ENCODE peak calls at places on chromosomes 5 and 9, in eight cellular contexts. N is left ventricle myocardium inferior; F is neural progenitor cell; W is fibroblast of lung; J is IMR-90; S is CD8-positive, alpha-beta memory T cell; T is psoas muscle; Z is mesendoderm. X is an unnamed sample. For H3K4me1, the result is how much of the 10 kb centered on the place peaks cover.

GRCh38 chr9:112868461-112868860 is 22.2 kb downstream of the SLC46A2 start:
- DNase-seq in W (no peak), J (no peak), T (no peak), N (no peak), S (no peak), F (no peak), Z (no peak), X (no peak)

GRCh38 chr5:132680780-132681475 is 7.1 kb downstream of the IL4 start:
- DNase-seq in S (no peak), Z (no peak), J (no peak), W (no peak), T (no peak), F (no peak), N (no peak), X (no peak)

GRCh38 chr5:1804001-1804690 is 2.9 kb downstream of the NDUFS6 start:
- DNase-seq in S (no peak), N (no peak), T (no peak), Z (no peak), J (peak), F (no peak), W (no peak), X (no peak)

GRCh38 chr9:129284607-129285291 is 106.7 kb upstream of the IER5L start:
- DNase-seq in Z (no peak), S (no peak), N (no peak), F (no peak), W (no peak), J (no peak), T (no peak), X (no peak)

GRCh38 chr9:125845271-125845808 is 98.2 kb downstream of the PBX3 start:
- DNase-seq in T (no peak), J (no peak), S (no peak), Z (no peak), N (no peak), F (no peak), W (no peak), X (no peak)

GRCh38 chr5:38462972-38463633 is 93.3 kb downstream of the LIFR start:
- DNase-seq in N (no peak), T (no peak), W (peak), F (no peak), J (peak), Z (no peak), S (no peak), X (no peak)

GRCh38 chr9:87713278-87713989 is 12.5 kb upstream of the CTSL start:
- DNase-seq in W (peak), J (peak), Z (peak), S (no peak), T (peak), F (no peak), N (peak), X (peak)

GRCh38 chr9:88746744-88747398 is 211.9 kb downstream of the NXNL2 start:
- DNase-seq in J (no peak), Z (peak), N (no peak), F (peak), W (no peak), T (no peak), S (no peak), X (no peak)

GRCh38 chr5:60287174-60287771 is 393.7 kb upstream of the PDE4D start:
- DNase-seq in J (peak), Z (peak), S (no peak), F (peak), T (peak), N (peak), W (peak), X (no peak)

GRCh38 chr5:23466401-23466886 is 41.0 kb upstream of the PRDM9 start:
- DNase-seq in T (no peak), S (no peak), F (peak), W (peak), Z (no peak), N (no peak), J (no peak), X (no peak)

GRCh38 chr9:124870723-124871122 is 8.8 kb downstream of the ARPC5L start:
- DNase-seq in J (no peak), W (no peak), F (no peak), N (no peak), Z (no peak), S (no peak), T (no peak), X (no peak)

GRCh38 chr9:137342482-137342881 is 40.4 kb upstream of the NRARP start:
- DNase-seq in F (no peak), T (no peak), N (no peak), W (no peak), Z (no peak), J (no peak), S (no peak), X (no peak)

GRCh38 chr5:65620021-65620420 is 4.1 kb downstream of the TRIM23 start:
- DNase-seq in T (no peak), F (no peak), N (no peak), S (no peak), W (no peak), J (no peak), Z (no peak), X (no peak)

GRCh38 chr9:137083418-137084004 is 3.3 kb upstream of the MAN1B1 start:
- DNase-seq in Z (peak), T (peak), J (peak), W (peak), F (peak), S (no peak), N (no peak), X (no peak)

GRCh38 chr5:152644316-152644715 is 239.2 kb upstream of the NMUR2 start:
- DNase-seq in W (no peak), Z (no peak), T (no peak), S (no peak), N (no peak), F (no peak), J (no peak), X (no peak)

GRCh38 chr5:821504-821903 is 29.3 kb downstream of the ZDHHC11 start:
- DNase-seq in F (no peak), W (no peak), T (no peak), Z (no peak), N (no peak), S (no peak), J (no peak), X (no peak)

GRCh38 chr5:79685621-79686020 is 4.0 kb upstream of the CMYA5 start:
- DNase-seq in F (no peak), N (no peak), W (peak), T (no peak), J (peak), Z (no peak), S (no peak), X (no peak)

GRCh38 chr9:73039253-73039915 is 86.5 kb upstream of the ALDH1A1 start:
- DNase-seq in J (no peak), N (no peak), F (no peak), T (no peak), S (no peak), Z (no peak), W (peak), X (no peak)

GRCh38 chr9:82356131-82356530 is 367.6 kb downstream of the SPATA31D1 start:
- DNase-seq in T (no peak), Z (no peak), F (no peak), N (no peak), W (no peak), J (no peak), S (no peak), X (no peak)

GRCh38 chr9:4936823-4937222 is 48.2 kb upstream of the JAK2 start:
- DNase-seq in T (no peak), F (no peak), N (no peak), W (no peak), Z (no peak), S (no peak), J (no peak), X (no peak)

GRCh38 chr9:80072406-80072805 is 500.6 kb downstream of the TLE4 start:
- DNase-seq in J (no peak), F (no peak), T (no peak), W (no peak), N (no peak), Z (no peak), S (no peak), X (no peak)

GRCh38 chr9:80074439-80074838 is 502.7 kb downstream of the TLE4 start:
- DNase-seq in J (no peak), F (no peak), T (no peak), Z (no peak), N (no peak), S (no peak), W (no peak), X (peak)

GRCh38 chr9:80076105-80076504 is 504.3 kb downstream of the TLE4 start:
- DNase-seq in Z (no peak), W (no peak), N (no peak), T (no peak), S (no peak), F (no peak), J (no peak), X (no peak)

GRCh38 chr9:80066931-80067330 is 495.2 kb downstream of the TLE4 start:
- DNase-seq in F (peak), J (no peak), W (no peak), N (no peak), S (no peak), Z (peak), T (no peak), X (no peak)

DNA sequence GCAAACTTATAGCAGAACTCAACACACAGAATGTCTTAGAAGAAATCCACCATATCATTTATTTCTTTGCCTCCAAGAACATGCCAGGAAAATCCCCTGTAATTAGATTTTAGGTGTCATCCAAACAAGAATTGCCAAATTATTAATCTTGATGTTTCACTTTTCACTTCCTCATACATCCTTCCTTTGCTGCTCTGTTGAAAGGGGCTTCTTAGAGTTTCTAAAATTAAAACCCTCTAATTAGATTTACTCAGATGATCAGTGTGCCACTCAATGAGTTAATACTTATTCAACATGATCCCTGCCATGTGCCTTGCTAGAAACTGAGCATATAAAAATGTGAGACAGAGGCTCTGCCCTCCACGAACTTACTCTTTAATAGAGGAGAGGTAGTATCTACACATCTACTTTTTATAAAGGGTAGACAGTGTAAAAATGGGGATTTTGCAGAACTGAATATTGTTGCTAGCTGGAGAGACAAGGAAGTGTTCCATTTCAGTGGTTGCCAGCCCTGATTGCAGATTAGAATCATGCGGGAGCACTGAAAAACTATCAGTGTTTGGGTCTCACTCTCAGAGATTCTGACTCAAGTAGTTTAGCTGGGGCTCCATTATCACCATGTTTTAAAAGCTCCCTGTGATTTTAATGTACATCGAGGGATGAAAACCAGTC is 498.4 kb downstream of the TLE4 start:
- DNase-seq in Z (no peak), S (no peak), T (no peak), W (no peak), N (no peak), F (no peak), J (no peak), X (no peak)
- H3K27ac ChIP-seq in Z (no peak), S (no peak), T (no peak), W (no peak), N (no peak), F (no peak), J (no peak), X (no peak)

DNA sequence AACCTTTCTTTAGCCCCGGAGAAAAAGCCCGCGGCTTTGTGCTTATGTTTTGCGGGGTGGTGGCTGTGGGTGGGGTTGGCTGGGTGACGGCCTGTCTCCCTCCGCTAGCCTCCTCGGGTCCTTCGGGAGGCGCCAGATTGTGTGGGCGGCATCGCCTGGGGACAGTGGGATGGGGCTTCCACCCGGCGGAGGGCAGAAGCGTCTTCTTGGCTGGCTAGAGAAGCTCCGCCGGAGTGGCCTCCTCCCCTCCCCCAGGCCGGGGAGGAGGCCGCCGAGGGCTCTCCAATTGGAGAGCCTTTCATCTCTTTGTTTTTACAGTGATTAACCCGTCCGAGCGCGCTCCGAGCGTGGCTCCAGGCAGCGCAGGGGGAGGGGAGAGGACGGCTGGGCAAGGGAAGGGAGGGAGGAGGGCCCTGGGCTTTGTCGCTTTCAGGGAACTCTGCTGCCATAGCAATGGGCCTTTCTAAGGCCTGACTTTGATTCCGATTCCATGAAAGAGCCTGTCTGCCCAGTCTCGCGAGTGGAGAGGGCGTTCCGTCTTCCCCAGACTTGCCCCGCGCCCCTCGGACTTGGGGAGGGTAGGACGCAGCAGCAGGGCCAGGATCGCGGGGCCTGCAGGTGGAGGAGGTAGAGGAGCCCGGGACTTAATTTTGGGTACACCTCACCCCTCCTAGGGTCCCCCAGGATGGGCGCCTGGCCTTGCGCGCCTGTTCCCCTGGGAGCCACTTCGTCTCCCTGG is 36.7 kb upstream of the TIFAB start:
- DNase-seq in J (peak), S (no peak), N (no peak), F (peak), T (no peak), Z (peak), W (peak), X (no peak)
- H3K4me3 ChIP-seq in J (peak), S (no peak), N (peak), F (peak), T (peak), Z (no peak), W (peak), X (peak)

GRCh38 chr5:72170101-72170500 is 62.8 kb downstream of the MAP1B start:
- DNase-seq in T (no peak), W (no peak), N (no peak), Z (no peak), F (no peak), J (no peak), S (no peak), X (no peak)
- H3K4me1 ChIP-seq in T (under half), W (under half), N (under half), Z (under half), F (under half), J (under half), S (under half), X (under half)

GRCh38 chr5:95940758-95941682 is 20.6 kb downstream of the ELL2 start:
- DNase-seq in T (no peak), S (no peak), W (no peak), N (no peak), Z (peak), F (peak), J (no peak), X (no peak)
- H3K27ac ChIP-seq in T (no peak), S (no peak), W (no peak), N (no peak), Z (no peak), F (peak), J (peak), X (no peak)

GRCh38 chr5:34001231-34001935 is 6.5 kb downstream of the AMACR start:
- DNase-seq in S (no peak), N (no peak), J (peak), F (peak), T (no peak), W (peak), Z (peak), X (no peak)
- H3K4me3 ChIP-seq in S (no peak), N (no peak), J (no peak), F (no peak), T (no peak), W (no peak), Z (no peak), X (no peak)

DNA sequence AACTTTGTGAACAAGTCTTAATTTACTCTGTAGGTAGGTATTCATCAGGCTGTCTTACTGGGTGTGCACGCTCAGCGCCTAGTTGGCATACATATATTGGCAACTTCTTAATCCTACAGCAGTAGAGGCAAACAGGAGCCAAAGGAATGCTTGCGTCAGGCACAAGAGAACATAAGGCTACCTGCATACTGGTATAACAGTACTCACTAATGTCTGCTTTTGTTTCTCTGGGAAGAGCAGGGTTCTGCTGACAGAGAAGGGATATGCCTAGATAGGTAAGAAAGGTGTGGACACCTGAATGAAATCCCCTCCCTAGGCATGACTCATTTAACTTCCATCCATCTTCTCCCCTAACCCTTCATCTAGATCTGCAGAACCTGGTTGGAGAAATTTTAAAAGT is 40.1 kb downstream of the ELL2 start:
- DNase-seq in S (no peak), T (no peak), J (no peak), N (no peak), Z (no peak), F (no peak), W (no peak), X (no peak)
- H3K4me1 ChIP-seq in S (under half), T (under half), J (under half), N (half or more), Z (under half), F (under half), W (under half), X (half or more)

GRCh38 chr9:133714606-133715294 is 23.4 kb downstream of the SARDH start:
- DNase-seq in Z (peak), T (peak), W (peak), F (no peak), N (peak), S (no peak), J (peak), X (no peak)

GRCh38 chr9:133715295-133715865 is 22.8 kb downstream of the SARDH start:
- DNase-seq in S (no peak), N (peak), T (no peak), Z (no peak), F (no peak), J (peak), W (peak), X (peak)

GRCh38 chr9:133716564-133717112 is 21.5 kb downstream of the SARDH start:
- DNase-seq in W (no peak), T (peak), S (no peak), F (no peak), Z (no peak), J (no peak), N (peak), X (no peak)

GRCh38 chr9:133717113-133718031 is 20.8 kb downstream of the SARDH start:
- DNase-seq in N (no peak), Z (no peak), T (no peak), W (no peak), S (no peak), J (no peak), F (no peak), X (peak)

GRCh38 chr9:133715866-133716563 is 22.1 kb downstream of the SARDH start:
- DNase-seq in N (no peak), W (peak), F (peak), T (no peak), Z (no peak), S (no peak), J (peak), X (no peak)
- H3K27ac ChIP-seq in N (peak), W (peak), F (no peak), T (no peak), Z (no peak), S (no peak), J (peak), X (no peak)

GRCh38 chr9:128054090-128054489 is 13.0 kb downstream of the NAIF1 start:
- DNase-seq in N (no peak), F (no peak), S (no peak), W (no peak), Z (no peak), T (no peak), J (no peak), X (no peak)

GRCh38 chr9:128053560-128053959 is 13.6 kb downstream of the NAIF1 start:
- DNase-seq in N (no peak), Z (no peak), J (no peak), T (no peak), F (no peak), S (no peak), W (no peak), X (no peak)

GRCh38 chr9:128055222-128056040 is 11.7 kb downstream of the NAIF1 start:
- DNase-seq in J (no peak), N (peak), S (no peak), Z (peak), F (peak), T (peak), W (peak), X (no peak)

GRCh38 chr9:128049788-128050187 is 17.3 kb downstream of the NAIF1 start:
- DNase-seq in T (no peak), F (no peak), N (no peak), S (no peak), J (no peak), W (no peak), Z (peak), X (no peak)

GRCh38 chr9:128051932-128052734 is 15.0 kb downstream of the NAIF1 start:
- DNase-seq in T (no peak), W (no peak), F (no peak), Z (no peak), N (no peak), J (no peak), S (no peak), X (no peak)
- H3K4me3 ChIP-seq in T (no peak), W (no peak), F (no peak), Z (no peak), N (no peak), J (no peak), S (no peak), X (no peak)

DNA sequence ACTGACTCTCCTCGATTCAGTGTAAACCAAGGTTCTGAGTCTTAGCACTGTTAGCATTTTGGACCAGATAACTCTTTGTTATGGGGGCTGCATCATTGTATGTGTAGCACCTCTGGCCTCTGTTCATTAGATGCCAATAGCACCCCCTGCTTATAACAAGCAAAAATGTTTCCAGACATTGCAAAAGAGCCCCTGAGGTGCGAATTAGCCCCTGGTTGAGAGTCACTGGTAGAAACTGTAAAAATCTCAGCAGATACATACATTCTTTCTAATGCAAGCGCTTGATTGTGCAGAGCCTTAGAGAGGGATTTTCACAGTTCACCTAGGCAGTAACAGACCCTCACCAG is 2.8 kb downstream of the ADRB2 start:
- DNase-seq in J (no peak), N (no peak), T (no peak), Z (no peak), S (no peak), F (no peak), W (no peak), X (no peak)
- H3K4me1 ChIP-seq in J (under half), N (half or more), T (half or more), Z (under half), S (under half), F (under half), W (under half), X (under half)

X was measured in heart right ventricle.